ENCODE peak calls at places on chromosomes 7 and 10, in four cellular contexts. A is HEK293T, N is GM12878, H is K562. O is an unnamed sample.

GRCh38 chr7:19455508-19456132 is 253.2 kb downstream of the POLR1F start:
- DNase-seq in A (no peak), N (no peak), H (no peak), O (no peak)

GRCh38 chr7:80288175-80289122 is 153.8 kb downstream of the GNAI1 start:
- DNase-seq in A (no peak), H (no peak), N (no peak), O (peak)

GRCh38 chr10:78190051-78190450 is 156.4 kb downstream of the RPS24 start:
- DNase-seq in A (no peak), H (no peak), N (no peak), O (no peak)

GRCh38 chr10:101441539-101442455 is 87.8 kb downstream of the BTRC start:
- DNase-seq in N (no peak), H (peak), A (peak), O (peak)

GRCh38 chr10:90969947-90970673 is 49.2 kb upstream of the ANKRD1 start:
- DNase-seq in A (no peak), H (no peak), N (no peak), O (peak)

GRCh38 chr10:61899663-61899996 is 1.9 kb upstream of the ARID5B start:
- DNase-seq in A (no peak), H (no peak), N (no peak), O (no peak)

GRCh38 chr10:13765641-13766341 is 179.0 kb downstream of the PRPF18 start:
- DNase-seq in H (no peak), A (no peak), N (no peak), O (peak)

GRCh38 chr10:121695731-121696464 is 97.7 kb upstream of the FGFR2 start:
- DNase-seq in H (no peak), A (no peak), N (no peak), O (peak)

GRCh38 chr10:1589257-1589656 is 148.1 kb downstream of the ADARB2 start:
- DNase-seq in N (no peak), H (no peak), A (no peak), O (no peak)

GRCh38 chr10:114412907-114413386 is 8.6 kb upstream of the AFAP1L2 start:
- DNase-seq in A (no peak), N (no peak), H (no peak), O (no peak)

GRCh38 chr10:4812952-4813351 is 13.1 kb upstream of the AKR1E2 start:
- DNase-seq in H (peak), N (no peak), A (no peak), O (peak)

GRCh38 chr7:142767451-142767850 is 3.3 kb upstream of the PRSS2 start:
- DNase-seq in A (no peak), H (no peak), N (no peak), O (no peak)

GRCh38 chr10:88933584-88933983 is 19.0 kb downstream of the ACTA2 start:
- DNase-seq in A (no peak), H (no peak), N (no peak), O (no peak)

GRCh38 chr10:114045071-114045737 is 1.5 kb downstream of the ADRB1 start:
- DNase-seq in N (no peak), H (no peak), A (no peak), O (no peak)

GRCh38 chr7:73304071-73304470 is 4.6 kb downstream of the NSUN5 start:
- DNase-seq in H (no peak), A (no peak), N (no peak), O (no peak)

GRCh38 chr10:5136468-5137087 is 42.4 kb downstream of the AKR1C3 start:
- DNase-seq in H (no peak), N (no peak), A (no peak), O (no peak)

GRCh38 chr7:7424151-7424873 is 111.4 kb downstream of the COL28A1 start:
- DNase-seq in H (peak), N (peak), A (peak), O (peak)

GRCh38 chr10:97572214-97572989 is at the start of gene ANKRD2:
- DNase-seq in N (no peak), A (peak), H (peak), O (peak)

GRCh38 chr10:128077155-128077875 is 48.9 kb downstream of the MKI67 start:
- DNase-seq in H (no peak), N (no peak), A (no peak), O (no peak)

GRCh38 chr10:110208614-110209398 is 1.4 kb downstream of the MXI1 start:
- DNase-seq in A (no peak), H (peak), N (no peak), O (no peak)

GRCh38 chr10:11160982-11161554 is 143.4 kb downstream of the CELF2 start:
- DNase-seq in N (no peak), A (no peak), H (no peak), O (no peak)

GRCh38 chr7:128450409-128450808 is 5.3 kb upstream of the HILPDA start:
- DNase-seq in H (no peak), N (no peak), A (no peak), O (no peak)

GRCh38 chr7:106807474-106807873 is 57.6 kb upstream of the PIK3CG start:
- DNase-seq in A (no peak), H (no peak), N (no peak), O (no peak)

GRCh38 chr10:101986277-101986971 is 69.5 kb downstream of the ARMH3 start:
- DNase-seq in A (no peak), H (no peak), N (no peak), O (no peak)

GRCh38 chr10:77004917-77005564 is 632.6 kb downstream of the KCNMA1 start:
- DNase-seq in N (no peak), A (peak), H (peak), O (peak)

GRCh38 chr7:131007439-131008330 is 273.7 kb upstream of the KLF14 start:
- DNase-seq in N (peak), H (peak), A (peak), O (peak)

GRCh38 chr7:40437936-40438634 is 303.3 kb downstream of the SUGCT start:
- DNase-seq in A (no peak), N (no peak), H (no peak), O (no peak)

GRCh38 chr10:103353281-103353680 is 2.3 kb upstream of the PCGF6 start:
- DNase-seq in N (no peak), A (peak), H (peak), O (peak)

GRCh38 chr10:93991596-93992284 is 2.0 kb upstream of the PLCE1 start:
- DNase-seq in H (no peak), A (peak), N (no peak), O (peak)

GRCh38 chr7:94649313-94649924 is 6.5 kb downstream of the SGCE start:
- DNase-seq in N (no peak), H (no peak), A (no peak), O (no peak)

DNA sequence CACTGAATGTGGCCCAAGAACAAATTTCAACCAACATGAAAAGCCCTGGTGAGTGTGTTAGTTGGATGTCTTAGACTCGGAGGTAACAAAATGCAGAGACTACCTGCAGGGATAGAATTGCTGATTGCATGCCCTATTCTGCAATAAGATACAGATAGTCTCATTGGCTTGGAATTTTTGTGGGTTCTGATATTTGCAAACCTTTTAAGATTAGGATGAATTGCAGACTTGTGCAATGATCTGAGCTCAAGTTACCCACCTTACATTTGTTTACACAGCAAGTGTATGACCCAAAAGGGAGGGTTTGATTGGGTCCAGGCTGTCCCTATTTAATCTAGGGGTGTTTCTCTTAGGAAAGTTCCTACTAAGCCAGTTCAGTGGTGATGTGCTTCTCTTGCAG is 45.4 kb downstream of the GPR37 start:
- DNase-seq in A (no peak), H (no peak), N (no peak), O (peak)
- TF ChIP-seq TARDBP in A (no peak), H (no peak), N (no peak), O (no peak)

GRCh38 chr7:76126632-76127031 is 75.1 kb upstream of the SRRM3 start:
- DNase-seq in N (no peak), A (no peak), H (no peak), O (no peak)

GRCh38 chr7:76123316-76123715 is 75.4 kb downstream of the MDH2 start:
- DNase-seq in N (no peak), A (no peak), H (no peak), O (no peak)

GRCh38 chr7:76121044-76121443 is 73.1 kb downstream of the MDH2 start:
- DNase-seq in A (no peak), N (no peak), H (no peak), O (peak)

GRCh38 chr7:76125560-76125959 is 76.1 kb upstream of the SRRM3 start:
- DNase-seq in A (no peak), N (no peak), H (no peak), O (no peak)

GRCh38 chr7:76122516-76123239 is 74.8 kb downstream of the MDH2 start:
- DNase-seq in N (no peak), H (no peak), A (no peak), O (no peak)
- TF ChIP-seq TARDBP in N (no peak), H (no peak), A (no peak), O (no peak)

DNA sequence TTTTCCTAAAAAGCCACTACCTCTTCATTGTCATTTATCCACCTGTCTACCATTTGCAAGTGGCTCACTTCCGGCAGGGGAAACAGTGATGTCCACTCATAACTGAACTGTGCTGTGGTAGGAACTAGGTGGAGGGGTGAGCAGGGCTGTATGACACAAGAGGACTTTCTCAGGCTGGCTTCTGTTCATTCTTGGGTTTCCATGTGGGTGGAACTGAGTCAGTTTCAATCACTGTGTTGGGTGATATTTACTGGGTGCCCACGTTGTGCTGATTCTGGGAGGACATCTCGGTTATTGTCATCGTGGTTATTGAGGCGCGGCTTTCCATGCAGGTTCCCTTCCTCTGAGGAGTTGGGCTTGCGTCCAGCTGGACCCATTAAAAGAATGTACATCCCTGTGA is 38.8 kb downstream of the RAMP3 start:
- DNase-seq in H (no peak), A (no peak), N (peak), O (no peak)
- TF ChIP-seq TARDBP in H (no peak), A (no peak), N (no peak), O (no peak)

GRCh38 chr10:79441433-79441832 is 4.0 kb downstream of the ZCCHC24 start:
- DNase-seq in N (no peak), H (no peak), A (no peak), O (no peak)

GRCh38 chr10:79440281-79440680 is 5.1 kb downstream of the ZCCHC24 start:
- DNase-seq in N (no peak), A (no peak), H (no peak), O (no peak)

GRCh38 chr10:79444243-79445119 is 943 bp downstream of the ZCCHC24 start:
- DNase-seq in A (peak), H (peak), N (no peak), O (no peak)

GRCh38 chr10:79443338-79444242 is 1.8 kb downstream of the ZCCHC24 start:
- DNase-seq in A (no peak), N (no peak), H (no peak), O (no peak)

GRCh38 chr10:79442171-79443040 is 3.0 kb downstream of the ZCCHC24 start:
- DNase-seq in A (no peak), N (no peak), H (no peak), O (no peak)
- TF ChIP-seq TARDBP in A (no peak), N (no peak), H (no peak), O (no peak)

GRCh38 chr10:73234695-73235094 is 12.4 kb downstream of the DNAJC9 start:
- DNase-seq in A (no peak), H (no peak), N (no peak), O (no peak)
- TF ChIP-seq TARDBP in A (no peak), H (no peak), N (no peak), O (no peak)

GRCh38 chr7:34031156-34031555 is 125.8 kb downstream of the BMPER start:
- DNase-seq in A (no peak), H (no peak), N (no peak), O (no peak)

GRCh38 chr7:34036972-34037792 is 131.8 kb downstream of the BMPER start:
- DNase-seq in A (no peak), N (no peak), H (no peak), O (peak)

GRCh38 chr7:34039033-34039432 is 133.7 kb downstream of the BMPER start:
- DNase-seq in H (no peak), N (no peak), A (no peak), O (no peak)

GRCh38 chr7:34034728-34035127 is 129.4 kb downstream of the BMPER start:
- DNase-seq in H (no peak), A (no peak), N (no peak), O (no peak)

GRCh38 chr7:34036069-34036920 is 131.0 kb downstream of the BMPER start:
- DNase-seq in A (peak), N (no peak), H (peak), O (peak)
- TF ChIP-seq TARDBP in A (no peak), N (no peak), H (no peak), O (peak)

GRCh38 chr10:33248638-33249037 is 85.8 kb downstream of the NRP1 start:
- DNase-seq in A (no peak), N (no peak), H (no peak), O (no peak)
- TF ChIP-seq TARDBP in A (no peak), N (no peak), H (no peak), O (no peak)

DNA sequence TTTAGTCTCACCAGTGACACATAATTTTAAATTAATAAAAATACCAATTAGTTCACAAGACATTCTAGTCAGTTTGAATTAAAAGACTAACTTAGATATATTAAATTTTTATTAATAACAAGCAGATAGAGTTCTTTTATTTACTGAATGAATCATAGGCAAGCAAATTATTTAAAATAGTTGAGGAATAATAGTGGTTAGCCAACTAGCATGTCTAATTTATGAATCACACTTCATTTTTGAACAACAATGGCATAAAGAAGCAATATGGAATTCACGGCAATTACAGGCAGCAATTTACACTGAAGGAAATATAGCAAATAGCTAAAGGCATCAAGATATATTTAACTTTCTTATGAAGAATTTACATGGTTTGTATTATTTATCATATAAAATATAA is 187.0 kb upstream of the SLC26A5 start:
- DNase-seq in A (no peak), H (no peak), N (no peak), O (no peak)
- TF ChIP-seq TARDBP in A (no peak), H (no peak), N (no peak), O (no peak)

DNA sequence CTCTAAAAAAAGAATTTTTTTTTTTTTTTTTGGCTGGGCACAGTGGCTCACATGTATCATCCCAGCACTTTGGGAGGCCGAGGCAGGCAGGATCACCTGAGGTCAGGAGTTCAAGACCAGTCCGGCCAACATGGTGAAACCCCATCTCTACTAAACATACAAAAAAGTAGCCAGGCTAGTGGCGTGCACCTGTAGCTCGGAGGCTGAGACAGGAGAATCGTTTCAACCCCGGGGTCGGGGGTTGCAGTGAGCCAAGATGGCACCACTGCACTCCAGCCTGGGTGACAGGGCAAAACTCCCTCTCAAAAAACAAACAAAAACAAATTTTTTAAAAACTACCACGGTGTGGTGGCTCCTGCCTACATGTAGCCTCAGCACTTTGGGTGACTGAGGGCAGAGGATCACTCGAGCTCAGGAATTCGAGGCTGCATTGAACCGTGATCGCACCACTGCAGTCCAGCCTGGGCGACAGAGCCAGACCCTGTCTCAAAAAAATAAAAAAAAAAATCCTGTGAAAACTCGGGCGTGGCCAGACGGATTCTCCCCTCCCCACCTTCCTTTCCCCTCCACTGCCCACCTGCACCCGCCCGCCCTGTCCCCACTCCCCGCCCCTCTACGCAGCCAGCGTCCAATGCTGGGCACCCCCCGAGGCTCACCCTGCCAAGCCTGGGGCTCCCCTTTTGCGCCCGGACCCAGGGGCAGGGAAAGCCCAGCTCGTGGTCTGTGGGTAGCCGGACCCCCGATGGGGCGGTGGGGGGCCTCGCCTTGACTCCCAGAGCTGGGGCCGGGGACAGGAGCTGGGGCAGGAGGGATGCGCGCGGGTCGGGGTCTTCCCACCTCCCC is 678 bp upstream of the ORAI2 start:
- DNase-seq in A (no peak), H (no peak), N (no peak), O (no peak)
- TF ChIP-seq TARDBP in A (no peak), H (no peak), N (no peak), O (no peak)

GRCh38 chr10:31908157-31908556 is 20.5 kb downstream of the ARHGAP12 start:
- DNase-seq in A (no peak), H (no peak), N (no peak), O (no peak)

GRCh38 chr10:31914370-31914769 is 14.3 kb downstream of the ARHGAP12 start:
- DNase-seq in A (no peak), N (no peak), H (no peak), O (no peak)

GRCh38 chr10:31912898-31913847 is 15.5 kb downstream of the ARHGAP12 start:
- DNase-seq in A (no peak), N (no peak), H (no peak), O (peak)

GRCh38 chr10:31910016-31910415 is 18.6 kb downstream of the ARHGAP12 start:
- DNase-seq in A (no peak), N (no peak), H (no peak), O (no peak)

DNA sequence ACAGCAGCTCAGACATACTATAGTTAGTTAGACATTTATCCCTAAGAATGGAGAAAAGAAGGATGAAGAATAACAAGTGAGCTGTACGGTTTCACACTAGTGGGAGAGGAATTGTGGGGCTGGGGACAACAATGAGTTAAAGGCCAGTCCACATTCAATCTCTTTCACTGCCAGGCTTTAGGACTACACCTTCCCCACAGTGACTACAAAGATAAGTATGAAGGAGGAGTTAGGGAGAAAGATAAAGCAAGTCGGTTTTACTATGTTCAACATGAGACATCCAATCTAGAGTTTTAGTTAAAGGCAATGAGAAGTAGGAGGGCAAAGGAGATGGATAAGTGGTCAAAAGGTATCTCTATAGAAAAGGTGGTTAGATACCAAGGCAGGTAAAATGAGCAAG is 16.3 kb downstream of the ARHGAP12 start:
- DNase-seq in N (no peak), H (peak), A (no peak), O (no peak)
- TF ChIP-seq TARDBP in N (no peak), H (no peak), A (no peak), O (no peak)

O was measured in HepG2.